ENCODE peak calls at places on chromosome 21, in five cellular contexts. One of them, this sample, is unnamed.

GRCh38 chr21:39863111-39863510 is 4.1 kb upstream of the PCP4 start:
- DNase-seq in IMR-90: no peak
- DNase-seq in A549: no peak
- DNase-seq in SK-N-SH: no peak
- DNase-seq in GM12878: no peak
- DNase-seq in this sample: no peak

GRCh38 chr21:37032293-37032692 is 25.8 kb downstream of the RIPPLY3 start:
- DNase-seq in IMR-90: no peak
- DNase-seq in A549: no peak
- DNase-seq in SK-N-SH: no peak
- DNase-seq in GM12878: no peak
- DNase-seq in this sample: no peak

GRCh38 chr21:20874202-20874601 is 124.0 kb upstream of the NCAM2 start:
- DNase-seq in IMR-90: no peak
- DNase-seq in A549: no peak
- DNase-seq in SK-N-SH: no peak
- DNase-seq in GM12878: no peak
- DNase-seq in this sample: no peak

GRCh38 chr21:26320541-26320940 is 150.0 kb upstream of the APP start:
- DNase-seq in IMR-90: no peak
- DNase-seq in A549: no peak
- DNase-seq in SK-N-SH: no peak
- DNase-seq in GM12878: no peak
- DNase-seq in this sample: no peak

GRCh38 chr21:45361033-45361997 is 43.6 kb upstream of the COL18A1 start:
- DNase-seq in IMR-90: no peak
- DNase-seq in A549: no peak
- DNase-seq in SK-N-SH: no peak
- DNase-seq in GM12878: no peak
- DNase-seq in this sample: no peak

GRCh38 chr21:39630191-39630591 is 17.5 kb downstream of the B3GALT5 start:
- DNase-seq in IMR-90: peak; percentile 25
- DNase-seq in A549: peak; percentile 14
- DNase-seq in SK-N-SH: no peak
- DNase-seq in GM12878: no peak
- DNase-seq in this sample: no peak

GRCh38 chr21:28485301-28486022 is 507.2 kb downstream of the LTN1 start:
- DNase-seq in IMR-90: peak; percentile 80
- DNase-seq in A549: no peak
- DNase-seq in SK-N-SH: no peak
- DNase-seq in GM12878: no peak
- DNase-seq in this sample: no peak

GRCh38 chr21:44919111-44919912 is 1.4 kb downstream of the ITGB2 start:
- DNase-seq in IMR-90: no peak
- DNase-seq in A549: no peak
- DNase-seq in SK-N-SH: no peak
- DNase-seq in GM12878: no peak
- DNase-seq in this sample: no peak

GRCh38 chr21:26732442-26733221 is 112.6 kb downstream of the ADAMTS1 start:
- DNase-seq in IMR-90: peak; percentile 57
- DNase-seq in A549: peak; percentile 10
- DNase-seq in SK-N-SH: peak; percentile 14
- DNase-seq in GM12878: no peak
- DNase-seq in this sample: no peak

GRCh38 chr21:46667735-46668380 is 32.4 kb downstream of the PRMT2 start:
- DNase-seq in IMR-90: peak; percentile 17
- DNase-seq in A549: peak; percentile 57
- DNase-seq in SK-N-SH: peak; percentile 80
- DNase-seq in GM12878: no peak
- DNase-seq in this sample: no peak

GRCh38 chr21:16195476-16195875 is 465.7 kb downstream of the USP25 start:
- DNase-seq in IMR-90: peak; percentile 70
- DNase-seq in A549: peak; percentile 39
- DNase-seq in SK-N-SH: no peak
- DNase-seq in GM12878: no peak
- DNase-seq in this sample: no peak

GRCh38 chr21:36909901-36910561 is 56.4 kb downstream of the HLCS start:
- DNase-seq in IMR-90: peak; percentile 99
- DNase-seq in A549: peak; percentile 98
- DNase-seq in SK-N-SH: no peak
- DNase-seq in GM12878: no peak
- DNase-seq in this sample: no peak

GRCh38 chr21:28607545-28607944 is 385.1 kb downstream of the LTN1 start:
- DNase-seq in IMR-90: no peak
- DNase-seq in A549: no peak
- DNase-seq in SK-N-SH: no peak
- DNase-seq in GM12878: no peak
- DNase-seq in this sample: no peak

GRCh38 chr21:44940116-44940631 is 345 bp downstream of the SLX9 start:
- DNase-seq in IMR-90: no peak
- DNase-seq in A549: no peak
- DNase-seq in SK-N-SH: no peak
- DNase-seq in GM12878: no peak
- DNase-seq in this sample: no peak

GRCh38 chr21:16775056-16775455 is 737.8 kb upstream of the CXADR start:
- DNase-seq in IMR-90: no peak
- DNase-seq in A549: no peak
- DNase-seq in SK-N-SH: no peak
- DNase-seq in GM12878: no peak
- DNase-seq in this sample: no peak

GRCh38 chr21:28459193-28459592 is 533.5 kb downstream of the LTN1 start:
- DNase-seq in IMR-90: no peak
- DNase-seq in A549: no peak
- DNase-seq in SK-N-SH: no peak
- DNase-seq in GM12878: no peak
- DNase-seq in this sample: no peak

GRCh38 chr21:46509760-46510159 is 51.1 kb downstream of the DIP2A start:
- DNase-seq in IMR-90: peak; percentile 81
- DNase-seq in A549: peak; percentile 44
- DNase-seq in SK-N-SH: no peak
- DNase-seq in GM12878: no peak
- DNase-seq in this sample: no peak

GRCh38 chr21:45873866-45874265 is 107.7 kb upstream of the COL6A1 start:
- DNase-seq in IMR-90: no peak
- DNase-seq in A549: no peak
- DNase-seq in SK-N-SH: no peak
- DNase-seq in GM12878: no peak
- DNase-seq in this sample: no peak

GRCh38 chr21:44814498-44815023 is 3.3 kb downstream of the SUMO3 start:
- DNase-seq in IMR-90: no peak
- DNase-seq in A549: no peak
- DNase-seq in SK-N-SH: no peak
- DNase-seq in GM12878: no peak
- DNase-seq in this sample: no peak

GRCh38 chr21:26769613-26770188 is 75.5 kb downstream of the ADAMTS1 start:
- DNase-seq in IMR-90: peak; percentile 73
- DNase-seq in A549: peak; percentile 16
- DNase-seq in SK-N-SH: peak; percentile 40
- DNase-seq in GM12878: no peak
- DNase-seq in this sample: no peak

GRCh38 chr21:45004481-45005263 is 64.8 kb downstream of the SLX9 start:
- DNase-seq in IMR-90: peak; percentile 32
- DNase-seq in A549: no peak
- DNase-seq in SK-N-SH: no peak
- DNase-seq in GM12878: no peak
- DNase-seq in this sample: peak; percentile 54

GRCh38 chr21:46203203-46203600 is 18.9 kb upstream of the SPATC1L start:
- DNase-seq in IMR-90: no peak
- DNase-seq in A549: no peak
- DNase-seq in SK-N-SH: peak; percentile 2
- DNase-seq in GM12878: no peak
- DNase-seq in this sample: no peak

GRCh38 chr21:45091540-45092322 is 17.4 kb downstream of the ADARB1 start:
- DNase-seq in IMR-90: peak; percentile 42
- DNase-seq in A549: no peak
- DNase-seq in SK-N-SH: peak; percentile 51
- DNase-seq in GM12878: no peak
- DNase-seq in this sample: no peak

GRCh38 chr21:45456014-45456835 is 51.3 kb downstream of the COL18A1 start:
- DNase-seq in IMR-90: no peak
- DNase-seq in A549: no peak
- DNase-seq in SK-N-SH: no peak
- DNase-seq in GM12878: no peak
- DNase-seq in this sample: no peak

GRCh38 chr21:45592626-45593134 is 50.4 kb upstream of the SLC19A1 start:
- DNase-seq in IMR-90: no peak
- DNase-seq in A549: no peak
- DNase-seq in SK-N-SH: no peak
- DNase-seq in GM12878: no peak
- DNase-seq in this sample: no peak

GRCh38 chr21:45297869-45298268 is 10.2 kb upstream of the POFUT2 start:
- DNase-seq in IMR-90: no peak
- DNase-seq in A549: no peak
- DNase-seq in SK-N-SH: no peak
- DNase-seq in GM12878: no peak
- DNase-seq in this sample: no peak

GRCh38 chr21:20306836-20307235 is 691.4 kb upstream of the NCAM2 start:
- DNase-seq in IMR-90: no peak
- DNase-seq in A549: no peak
- DNase-seq in SK-N-SH: no peak
- DNase-seq in GM12878: no peak
- DNase-seq in this sample: no peak

GRCh38 chr21:44377201-44377921 is 23.9 kb downstream of the TRPM2 start:
- DNase-seq in IMR-90: no peak
- DNase-seq in A549: no peak
- DNase-seq in SK-N-SH: peak; percentile 58
- DNase-seq in GM12878: no peak
- DNase-seq in this sample: peak; percentile 35

DNA sequence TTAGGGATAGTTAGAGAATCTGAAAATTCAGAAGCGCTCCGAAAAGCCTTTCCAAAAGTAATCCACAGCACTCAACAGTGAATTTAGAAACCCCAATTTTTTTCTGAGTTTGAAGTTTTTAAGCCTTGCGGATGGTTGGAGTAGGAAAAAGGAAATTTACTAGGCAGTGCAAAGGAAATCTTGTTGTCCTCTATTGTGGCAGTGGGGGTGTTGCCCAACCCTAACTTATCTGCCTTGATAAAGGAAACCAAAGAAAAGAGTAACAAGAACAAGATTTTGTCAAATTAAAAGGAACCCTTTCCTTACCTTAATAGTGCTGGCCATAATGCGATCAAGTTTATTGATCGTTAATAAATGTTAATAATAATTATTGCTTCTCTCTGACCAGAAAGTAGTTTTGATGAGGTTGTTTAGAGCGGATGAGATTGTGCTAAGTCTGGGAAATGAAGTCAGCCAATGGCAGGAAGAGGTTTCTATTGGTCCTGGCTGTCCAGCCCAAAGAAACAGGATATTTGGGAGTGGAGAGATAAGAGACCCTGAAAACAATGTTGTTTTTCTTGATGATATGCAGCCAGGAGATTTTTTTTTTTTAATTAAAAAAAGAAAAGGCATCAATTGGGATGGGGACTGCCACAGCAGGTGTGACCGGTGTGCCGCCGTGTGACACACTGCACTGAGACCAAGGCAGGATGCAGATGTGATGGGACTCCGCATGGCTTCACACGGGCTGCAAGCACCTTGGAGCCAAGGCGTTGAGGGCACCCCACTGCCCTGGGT is at the start of gene ERG:
- DNase-seq in IMR-90: no peak
- DNase-seq in A549: no peak
- DNase-seq in SK-N-SH: no peak
- DNase-seq in GM12878: no peak
- DNase-seq in this sample: no peak
- TF ChIP-seq RCOR1 in IMR-90: no peak
- TF ChIP-seq RCOR1 in A549: no peak
- TF ChIP-seq RCOR1 in SK-N-SH: no peak
- TF ChIP-seq RCOR1 in GM12878: no peak
- TF ChIP-seq RCOR1 in this sample: no peak

DNA sequence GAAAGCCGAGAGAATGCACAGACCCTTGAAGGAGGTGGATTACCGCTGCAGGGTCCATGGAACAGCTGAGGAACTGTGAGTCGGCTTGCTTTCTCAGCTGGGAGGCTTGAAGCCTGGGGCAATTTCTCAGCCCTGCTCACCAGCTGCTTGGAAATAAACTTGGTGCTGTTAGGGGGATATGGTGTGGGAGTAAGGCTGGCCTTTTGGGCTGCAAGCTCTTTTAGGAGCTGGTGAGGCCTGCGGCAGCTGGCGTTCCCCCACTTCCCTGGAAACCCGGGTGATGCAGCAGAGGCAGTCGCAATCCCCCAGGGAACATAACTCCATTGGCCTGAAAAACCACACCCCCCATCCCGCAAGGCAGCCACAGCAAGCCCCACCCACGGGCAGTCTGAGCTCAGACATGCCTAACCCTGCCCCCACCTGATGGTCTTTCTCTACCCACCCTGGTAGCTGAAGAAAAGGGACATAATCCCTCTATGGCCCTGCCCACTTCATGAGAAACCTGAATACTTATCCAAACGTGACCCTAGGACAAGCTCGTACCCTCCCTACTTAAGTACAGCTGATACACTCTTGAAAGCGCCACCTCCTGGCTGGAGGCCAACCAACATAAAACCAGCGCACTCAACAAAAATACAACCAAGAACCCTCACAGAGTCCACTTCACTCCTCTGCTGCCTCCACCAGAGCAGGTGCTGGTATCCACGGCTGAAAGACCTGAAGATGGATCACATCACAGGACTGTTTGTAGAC is 1995.8 kb downstream of the NCAM2 start:
- DNase-seq in IMR-90: no peak
- DNase-seq in A549: no peak
- DNase-seq in SK-N-SH: no peak
- DNase-seq in GM12878: no peak
- DNase-seq in this sample: no peak
- TF ChIP-seq RCOR1 in IMR-90: no peak
- TF ChIP-seq RCOR1 in A549: no peak
- TF ChIP-seq RCOR1 in SK-N-SH: no peak
- TF ChIP-seq RCOR1 in GM12878: no peak
- TF ChIP-seq RCOR1 in this sample: no peak

DNA sequence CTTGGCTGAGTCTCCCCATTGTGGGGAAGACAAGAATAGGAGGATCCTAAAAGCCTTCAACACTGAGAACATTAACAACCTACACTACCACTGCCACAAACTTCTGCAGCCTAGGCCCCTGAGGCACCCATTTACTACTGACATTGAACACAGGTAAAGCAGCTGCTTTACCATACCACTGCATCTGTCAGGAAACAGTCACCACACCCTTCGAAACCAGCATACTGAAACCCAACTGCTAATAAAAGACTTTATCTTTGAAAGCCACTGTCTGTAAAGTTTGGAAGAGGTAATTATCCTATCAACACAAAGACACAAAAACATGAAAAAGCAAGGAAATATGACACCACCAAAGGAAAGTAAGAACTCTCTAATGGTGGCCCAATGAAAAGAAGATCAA is 7.4 kb downstream of the IFNAR1 start:
- DNase-seq in IMR-90: no peak
- DNase-seq in A549: no peak
- DNase-seq in SK-N-SH: no peak
- DNase-seq in GM12878: no peak
- DNase-seq in this sample: peak; percentile 73
- TF ChIP-seq RCOR1 in IMR-90: no peak
- TF ChIP-seq RCOR1 in A549: no peak
- TF ChIP-seq RCOR1 in SK-N-SH: no peak
- TF ChIP-seq RCOR1 in GM12878: no peak
- TF ChIP-seq RCOR1 in this sample: no peak

DNA sequence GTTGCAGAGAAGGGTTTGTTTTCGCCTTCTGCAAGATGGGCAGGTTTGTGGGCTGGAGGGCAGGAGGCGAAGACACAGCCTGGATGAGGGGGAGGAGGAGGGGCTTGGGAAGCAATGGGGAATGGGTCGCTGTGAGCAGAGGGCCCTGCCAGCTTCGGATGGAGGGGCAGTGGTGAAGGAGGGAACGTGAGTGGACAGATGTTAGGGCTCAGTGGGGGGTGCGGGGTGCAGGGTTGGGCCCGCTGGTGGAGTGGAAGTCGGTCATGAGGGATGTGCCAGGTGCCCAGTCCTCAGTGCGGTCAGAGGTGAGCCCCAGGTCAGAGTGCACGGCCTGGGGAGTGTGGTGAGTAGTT is 55.5 kb upstream of the ABCG1 start:
- DNase-seq in IMR-90: no peak
- DNase-seq in A549: no peak
- DNase-seq in SK-N-SH: no peak
- DNase-seq in GM12878: no peak
- DNase-seq in this sample: no peak
- TF ChIP-seq RCOR1 in IMR-90: no peak
- TF ChIP-seq RCOR1 in A549: no peak
- TF ChIP-seq RCOR1 in SK-N-SH: no peak
- TF ChIP-seq RCOR1 in GM12878: no peak
- TF ChIP-seq RCOR1 in this sample: no peak

This sample was measured in K562.